ENCODE peak calls at places on chromosomes 12 and 14, in six cellular contexts. A, W, F, Q, O and M are unnamed samples.

GRCh38 chr12:4858385-4858784 is 51.3 kb upstream of the KCNA1 start:
- DNase-seq in O (no peak), Q (no peak), A (no peak), W (no peak), F (no peak), M (no peak)

GRCh38 chr12:75889214-75889613 is 142.4 kb downstream of the PHLDA1 start:
- DNase-seq in Q (peak), F (no peak), O (no peak), W (no peak), A (no peak), M (no peak)

GRCh38 chr14:37711499-37712475 is 116.4 kb downstream of the TTC6 start:
- DNase-seq in A (no peak), F (no peak), O (no peak), W (no peak), Q (no peak), M (no peak)

GRCh38 chr12:75505706-75506312 is 5.6 kb downstream of the KRR1 start:
- DNase-seq in A (no peak), F (no peak), W (no peak), O (peak), Q (no peak), M (no peak)

GRCh38 chr14:102878970-102879460 is 43.4 kb upstream of the AMN start:
- DNase-seq in A (no peak), W (no peak), F (no peak), Q (no peak), O (no peak), M (no peak)

GRCh38 chr14:64217318-64217717 is 76.9 kb downstream of the ESR2 start:
- DNase-seq in F (no peak), W (no peak), O (peak), A (no peak), Q (no peak), M (no peak)

GRCh38 chr12:115504241-115504941 is 773.1 kb downstream of the MED13L start:
- DNase-seq in W (no peak), O (no peak), A (peak), Q (no peak), F (peak), M (no peak)

GRCh38 chr12:27772328-27773049 is 7.5 kb upstream of the KLHL42 start:
- DNase-seq in Q (no peak), A (no peak), W (no peak), F (no peak), O (no peak), M (no peak)

GRCh38 chr12:120352117-120352516 is 16.8 kb downstream of the MSI1 start:
- DNase-seq in F (no peak), Q (no peak), O (peak), W (no peak), A (no peak), M (no peak)

GRCh38 chr14:25508845-25509244 is 458.9 kb upstream of the STXBP6 start:
- DNase-seq in O (no peak), A (no peak), W (no peak), F (no peak), Q (no peak), M (no peak)

GRCh38 chr12:57512665-57513064 is 7.6 kb downstream of the DDIT3 start:
- DNase-seq in O (no peak), W (no peak), A (no peak), Q (no peak), F (no peak), M (no peak)

GRCh38 chr14:101462726-101463565 is 98.3 kb upstream of the DIO3 start:
- DNase-seq in W (no peak), O (no peak), A (no peak), F (no peak), Q (no peak), M (no peak)

GRCh38 chr14:58662028-58662427 is 24.3 kb downstream of the DACT1 start:
- DNase-seq in A (no peak), Q (no peak), F (no peak), O (peak), W (no peak), M (no peak)

GRCh38 chr12:90216815-90217214 is 508.2 kb upstream of the ATP2B1 start:
- DNase-seq in A (peak), F (no peak), Q (no peak), O (peak), W (no peak), M (no peak)

GRCh38 chr14:28651148-28651547 is 115.4 kb upstream of the FOXG1 start:
- DNase-seq in Q (peak), O (no peak), W (no peak), A (no peak), F (no peak), M (no peak)

GRCh38 chr12:31702047-31702446 is 26.8 kb downstream of the AMN1 start:
- DNase-seq in W (no peak), F (no peak), Q (no peak), A (no peak), O (peak), M (no peak)

GRCh38 chr12:113244015-113244983 is 23.0 kb downstream of the TPCN1 start:
- DNase-seq in A (peak), F (peak), Q (no peak), O (peak), W (no peak), M (peak)

GRCh38 chr14:20632448-20632830 is 9.1 kb downstream of the OR6S1 start:
- DNase-seq in Q (no peak), A (no peak), O (no peak), W (no peak), F (no peak), M (no peak)

GRCh38 chr12:93015970-93016751 is 87.1 kb upstream of the EEA1 start:
- DNase-seq in Q (no peak), A (no peak), W (no peak), O (peak), F (no peak), M (no peak)

GRCh38 chr12:48000878-48001321 is 3.4 kb downstream of the COL2A1 start:
- DNase-seq in O (peak), A (peak), F (no peak), Q (peak), W (no peak), M (no peak)

GRCh38 chr12:76872415-76872814 is 6.4 kb downstream of the CSRP2 start:
- DNase-seq in F (no peak), Q (no peak), A (no peak), W (no peak), O (no peak), M (no peak)

GRCh38 chr12:52151859-52152783 is 39.7 kb downstream of the KRT80 start:
- DNase-seq in A (peak), Q (peak), O (peak), F (peak), W (peak), M (peak)

DNA sequence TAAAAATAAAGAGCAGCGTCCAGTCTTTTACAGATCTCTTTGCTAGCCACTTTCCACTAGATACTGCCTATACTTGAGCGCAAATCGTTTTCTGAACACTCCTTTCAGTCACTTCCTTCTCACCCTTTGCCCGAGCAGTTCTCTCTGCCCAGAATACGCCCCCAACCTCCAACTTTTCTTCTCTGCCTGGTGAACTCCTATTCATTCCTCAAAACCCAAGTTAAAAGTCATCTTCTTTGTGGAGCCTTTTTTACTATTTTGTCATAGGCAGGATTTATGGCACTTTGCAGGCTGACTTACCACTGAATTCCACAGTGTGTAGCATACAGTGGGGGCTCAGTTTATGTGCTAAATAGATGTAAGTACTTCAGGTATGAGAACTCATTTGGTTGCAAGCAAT is 4.0 kb downstream of the CCDC63 start:
- DNase-seq in W (no peak), O (no peak), A (no peak), F (no peak), Q (no peak), M (no peak)
- H3K27ac ChIP-seq in W (no peak), O (no peak), A (no peak), F (no peak), Q (no peak), M (no peak)

DNA sequence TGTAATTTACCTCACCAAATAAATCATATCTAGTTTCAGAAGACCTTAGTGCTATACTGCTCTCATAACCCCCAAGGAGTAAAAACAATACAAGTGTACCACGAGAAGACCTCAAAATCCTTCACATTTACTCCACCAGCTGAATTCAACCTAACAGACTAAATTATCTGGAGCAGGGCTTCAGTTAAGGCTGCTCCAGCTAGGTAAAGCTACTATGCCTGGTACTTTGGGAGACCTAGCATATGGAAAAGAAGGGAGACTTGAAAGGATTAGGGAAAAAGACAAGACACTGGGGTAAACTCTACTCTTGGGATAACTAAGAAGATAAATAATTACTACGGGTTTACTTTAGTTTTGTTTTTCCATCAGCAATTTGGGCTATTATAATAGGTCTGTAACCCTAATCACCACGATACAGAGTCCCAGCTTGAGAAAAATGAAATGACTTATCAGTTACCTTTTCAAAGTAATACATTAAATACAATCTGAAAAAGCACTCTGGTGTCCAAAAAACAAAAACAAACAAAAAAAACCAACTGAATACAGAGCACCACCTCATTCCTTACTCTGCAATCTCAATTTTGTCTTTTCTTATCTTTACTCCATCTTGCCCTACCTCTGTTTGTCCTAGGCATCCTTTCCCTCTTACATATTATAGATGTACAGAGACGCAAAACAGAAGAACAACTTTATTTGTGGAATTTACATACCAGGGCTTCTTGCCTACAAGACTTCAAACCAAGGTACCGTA is 2.1 kb downstream of the EML5 start:
- DNase-seq in Q (no peak), F (no peak), A (no peak), O (no peak), W (no peak), M (no peak)
- H3K4me3 ChIP-seq in Q (no peak), F (no peak), A (no peak), O (no peak), W (no peak), M (no peak)

GRCh38 chr12:100497105-100497795 is 23.6 kb downstream of the NR1H4 start:
- DNase-seq in W (no peak), O (no peak), F (no peak), A (no peak), Q (no peak), M (no peak)

GRCh38 chr12:100499416-100499815 is 25.8 kb downstream of the NR1H4 start:
- DNase-seq in A (no peak), F (no peak), W (no peak), O (no peak), Q (no peak), M (no peak)

GRCh38 chr12:100498141-100498540 is 24.5 kb downstream of the NR1H4 start:
- DNase-seq in W (no peak), Q (no peak), F (no peak), A (no peak), O (no peak), M (no peak)

GRCh38 chr12:100504820-100505219 is 31.2 kb downstream of the NR1H4 start:
- DNase-seq in W (no peak), Q (no peak), A (no peak), O (no peak), F (no peak), M (no peak)

GRCh38 chr12:100503228-100503628 is 29.6 kb downstream of the NR1H4 start:
- DNase-seq in O (no peak), W (no peak), Q (no peak), A (no peak), F (no peak), M (no peak)
- H3K27ac ChIP-seq in O (no peak), W (no peak), Q (no peak), A (no peak), F (no peak), M (no peak)

GRCh38 chr12:54563787-54564186 is 14.4 kb downstream of the PDE1B start:
- DNase-seq in O (no peak), F (no peak), W (no peak), Q (no peak), A (no peak), M (no peak)

GRCh38 chr12:54562720-54563356 is 13.4 kb downstream of the PDE1B start:
- DNase-seq in F (no peak), O (no peak), A (no peak), W (no peak), Q (no peak), M (no peak)

GRCh38 chr12:54560374-54560858 is 11.0 kb downstream of the PDE1B start:
- DNase-seq in O (peak), F (peak), A (peak), W (peak), Q (peak), M (peak)

GRCh38 chr12:54558759-54559158 is 9.4 kb downstream of the PDE1B start:
- DNase-seq in A (no peak), Q (no peak), W (no peak), F (no peak), O (no peak), M (no peak)

DNA sequence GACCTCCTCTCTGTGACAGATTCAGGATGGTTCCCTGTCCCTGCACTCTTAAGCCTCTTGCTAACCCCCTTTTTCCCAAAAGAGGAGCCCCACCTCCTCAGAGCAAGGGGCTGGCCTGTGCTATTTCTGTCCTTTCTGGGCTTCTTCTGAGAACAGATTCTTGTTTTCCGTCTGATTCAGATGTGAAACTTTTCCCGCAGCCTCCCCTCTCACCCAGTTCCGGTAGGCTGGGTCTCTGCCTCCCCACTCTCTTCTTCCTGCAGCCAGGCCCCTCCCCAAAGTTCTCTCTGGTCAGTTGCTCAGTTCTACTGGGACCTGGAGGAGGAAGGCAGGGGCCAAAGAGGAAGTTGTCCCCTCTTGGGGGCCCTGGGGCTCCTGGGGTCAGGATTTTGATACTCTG is 11.8 kb downstream of the PDE1B start:
- DNase-seq in F (peak), A (peak), Q (no peak), W (no peak), O (peak), M (peak)
- H3K4me3 ChIP-seq in F (peak), A (peak), Q (no peak), W (peak), O (peak), M (peak)

GRCh38 chr14:57247283-57247682 is 21.4 kb downstream of the EXOC5 start:
- DNase-seq in F (no peak), W (no peak), Q (no peak), O (no peak), A (no peak), M (no peak)
- H3K27ac ChIP-seq in F (no peak), W (no peak), Q (no peak), O (no peak), A (no peak), M (no peak)

DNA sequence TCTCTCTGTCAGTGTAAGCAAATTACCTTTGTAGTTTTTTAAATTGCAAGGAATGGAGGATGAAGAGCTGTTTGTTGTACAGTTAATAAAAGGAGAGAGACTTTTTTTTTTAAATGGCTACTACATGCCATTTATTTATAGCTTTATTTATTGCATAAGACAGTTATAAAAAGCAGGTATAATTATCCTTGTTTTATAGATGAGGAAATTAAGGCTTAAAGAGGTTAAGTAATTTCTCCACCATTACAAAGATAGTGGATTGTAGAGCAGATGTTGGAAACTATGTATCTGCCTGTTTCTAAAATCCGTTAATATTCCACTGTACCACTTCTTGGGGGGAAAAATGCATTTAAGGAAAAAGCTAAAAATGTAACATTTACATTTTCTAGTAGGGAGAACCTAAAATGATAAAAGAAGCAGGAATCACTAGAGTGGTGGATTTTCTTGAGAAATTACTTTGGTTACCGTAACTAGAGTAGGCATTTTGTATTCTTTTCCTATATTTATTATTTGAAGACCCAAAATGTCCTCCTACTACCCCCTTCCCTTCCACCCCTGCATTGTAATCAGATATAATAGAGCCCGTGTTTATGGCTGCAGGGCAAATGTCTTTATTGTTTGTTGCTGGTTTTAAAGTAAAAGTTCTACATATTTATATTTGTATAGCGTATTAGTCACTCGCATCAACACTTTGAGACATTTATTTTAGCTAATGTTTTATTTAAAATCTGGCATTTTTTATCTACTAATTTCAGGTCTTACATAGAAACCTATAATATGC is 2.3 kb downstream of the SNAPC1 start:
- DNase-seq in W (no peak), O (no peak), F (no peak), A (no peak), Q (no peak), M (no peak)
- H3K4me3 ChIP-seq in W (no peak), O (peak), F (peak), A (peak), Q (peak), M (no peak)

GRCh38 chr14:92523752-92524151 is 10.2 kb downstream of the RIN3 start:
- DNase-seq in Q (no peak), A (no peak), F (no peak), W (no peak), O (no peak), M (no peak)
- H3K27ac ChIP-seq in Q (no peak), A (no peak), F (no peak), W (no peak), O (no peak), M (no peak)

DNA sequence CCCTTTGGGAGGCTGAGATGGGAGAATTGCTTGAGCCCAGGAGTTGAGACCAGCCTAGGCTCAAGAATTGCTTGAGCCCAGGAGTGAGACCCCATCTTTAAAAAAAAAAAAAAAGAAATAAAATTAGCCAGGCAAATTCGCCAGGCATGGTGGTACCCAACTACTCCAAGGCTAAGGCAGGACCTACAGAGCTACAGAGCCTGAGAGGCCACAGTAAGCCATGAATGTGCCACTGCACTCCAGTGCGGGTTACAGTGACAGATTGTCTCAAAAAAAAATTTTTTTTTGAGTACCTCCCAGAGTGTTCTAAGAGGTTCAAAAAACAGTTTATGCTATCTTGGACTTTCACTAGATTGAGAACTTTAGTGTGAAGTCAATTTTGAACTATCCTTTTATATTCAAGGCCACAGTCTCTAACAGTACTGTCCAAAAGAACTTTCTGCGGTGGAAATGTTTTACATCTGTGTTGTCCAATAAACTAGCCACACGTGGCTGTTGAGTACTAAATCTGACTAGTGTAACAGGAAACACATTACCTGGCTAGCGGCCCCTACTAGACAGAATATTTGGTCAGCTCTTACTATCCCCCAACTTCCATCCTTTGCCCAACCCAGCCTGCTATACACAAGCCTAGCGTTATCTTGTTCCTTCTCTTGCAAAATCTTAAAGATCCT is 2.4 kb downstream of the RPL36AL start:
- DNase-seq in A (no peak), W (no peak), F (no peak), O (no peak), Q (no peak), M (no peak)
- H3K4me3 ChIP-seq in A (no peak), W (no peak), F (no peak), O (no peak), Q (no peak), M (no peak)